ENCODE peak calls at places on chromosomes 6 and 20, in four cellular contexts. B is fibroblast of lung, X is cardiac fibroblast, H is transverse colon. N is an unnamed sample.

GRCh38 chr6:36230376-36230775 is 33.8 kb downstream of the BRPF3 start:
- DNase-seq in X (no peak), H (no peak), B (no peak), N (no peak)

GRCh38 chr6:26217714-26218075 is 130.5 kb downstream of the HFE start:
- DNase-seq in X (peak; percentile 26), B (peak; percentile 26), H (no peak), N (no peak)

GRCh38 chr6:75852721-75853120 is 103.7 kb downstream of the MYO6 start:
- DNase-seq in H (no peak), X (peak; percentile 49), B (peak; percentile 20), N (no peak)

GRCh38 chr20:22682381-22682780 is 98.0 kb upstream of the FOXA2 start:
- DNase-seq in B (no peak), X (no peak), H (no peak), N (no peak)

GRCh38 chr6:52887912-52888535 is 21.5 kb downstream of the GSTA3 start:
- DNase-seq in B (peak; percentile 60), X (no peak), H (no peak), N (no peak)

GRCh38 chr6:5752282-5752681 is 254.4 kb downstream of the NRN1 start:
- DNase-seq in X (peak; percentile 77), B (peak; percentile 92), H (no peak), N (peak; percentile 91)

GRCh38 chr6:16481680-16482079 is 243.3 kb downstream of the GMPR start:
- DNase-seq in X (no peak), H (no peak), B (no peak), N (no peak)

GRCh38 chr6:51473996-51474975 is 613.1 kb downstream of the PKHD1 start:
- DNase-seq in B (no peak), X (no peak), H (no peak), N (no peak)

GRCh38 chr6:885051-885590 is 192.2 kb upstream of the EXOC2 start:
- DNase-seq in H (peak; percentile 35), B (no peak), X (no peak), N (no peak)

GRCh38 chr20:24991897-24992419 is 593 bp downstream of the APMAP start:
- DNase-seq in B (peak; percentile 9), X (peak; percentile 7), H (peak; percentile 51), N (no peak)

GRCh38 chr6:34248727-34249468 is at the start of gene SMIM29:
- DNase-seq in X (peak; percentile 96), B (peak; percentile 90), H (peak; percentile 98), N (peak; percentile 75)

GRCh38 chr6:34246563-34247391 is 2.0 kb downstream of the SMIM29 start:
- DNase-seq in X (peak; percentile 37), B (no peak), H (no peak), N (no peak)

GRCh38 chr6:34246249-34246562 is 2.6 kb downstream of the SMIM29 start:
- DNase-seq in H (no peak), X (no peak), B (no peak), N (no peak)

GRCh38 chr6:34248198-34248726 is 544 bp downstream of the SMIM29 start:
- DNase-seq in H (peak; percentile 75), X (no peak), B (no peak), N (no peak)

DNA sequence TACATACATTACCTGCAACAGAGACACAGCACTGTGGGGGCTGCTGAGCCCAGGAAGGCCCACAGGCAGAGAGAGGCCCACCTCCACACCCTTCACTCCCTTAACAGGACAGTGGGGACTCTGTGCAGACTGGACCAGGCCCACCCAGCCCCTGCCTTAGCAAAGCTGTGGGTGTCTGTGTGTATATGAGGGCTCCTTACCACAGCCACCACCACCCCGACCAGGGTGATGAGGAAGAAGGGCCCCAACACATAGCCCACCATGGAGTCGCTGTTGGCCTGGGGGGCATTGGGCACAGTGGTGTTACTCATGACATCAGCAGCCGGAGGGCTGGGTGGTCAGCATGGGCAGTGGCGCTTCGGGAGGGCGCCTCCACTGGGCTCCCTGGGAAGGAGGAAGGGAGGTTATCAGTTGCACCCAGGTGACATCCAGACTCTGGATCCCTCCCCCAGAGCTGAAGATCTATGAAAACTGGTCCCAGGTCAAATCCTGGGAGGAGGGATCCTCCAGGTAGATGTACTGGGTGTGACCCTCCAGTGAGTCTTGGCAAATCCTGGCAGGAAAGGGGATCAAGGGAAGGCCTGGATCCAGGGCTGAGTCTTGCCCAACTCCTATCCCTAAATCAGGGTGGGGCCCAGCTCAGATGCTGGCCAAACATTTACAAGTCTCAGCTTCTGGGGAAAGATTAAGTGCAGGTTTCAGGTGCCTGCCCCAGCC is 1.2 kb downstream of the SMIM29 start:
- DNase-seq in H (no peak), B (no peak), X (no peak), N (no peak)
- H3K4me3 ChIP-seq in H (no peak overlapping the region), B (peak overlapping the region; percentile 74), X (peak overlapping the region; percentile 96), N (peak overlapping the region; percentile 81)

DNA sequence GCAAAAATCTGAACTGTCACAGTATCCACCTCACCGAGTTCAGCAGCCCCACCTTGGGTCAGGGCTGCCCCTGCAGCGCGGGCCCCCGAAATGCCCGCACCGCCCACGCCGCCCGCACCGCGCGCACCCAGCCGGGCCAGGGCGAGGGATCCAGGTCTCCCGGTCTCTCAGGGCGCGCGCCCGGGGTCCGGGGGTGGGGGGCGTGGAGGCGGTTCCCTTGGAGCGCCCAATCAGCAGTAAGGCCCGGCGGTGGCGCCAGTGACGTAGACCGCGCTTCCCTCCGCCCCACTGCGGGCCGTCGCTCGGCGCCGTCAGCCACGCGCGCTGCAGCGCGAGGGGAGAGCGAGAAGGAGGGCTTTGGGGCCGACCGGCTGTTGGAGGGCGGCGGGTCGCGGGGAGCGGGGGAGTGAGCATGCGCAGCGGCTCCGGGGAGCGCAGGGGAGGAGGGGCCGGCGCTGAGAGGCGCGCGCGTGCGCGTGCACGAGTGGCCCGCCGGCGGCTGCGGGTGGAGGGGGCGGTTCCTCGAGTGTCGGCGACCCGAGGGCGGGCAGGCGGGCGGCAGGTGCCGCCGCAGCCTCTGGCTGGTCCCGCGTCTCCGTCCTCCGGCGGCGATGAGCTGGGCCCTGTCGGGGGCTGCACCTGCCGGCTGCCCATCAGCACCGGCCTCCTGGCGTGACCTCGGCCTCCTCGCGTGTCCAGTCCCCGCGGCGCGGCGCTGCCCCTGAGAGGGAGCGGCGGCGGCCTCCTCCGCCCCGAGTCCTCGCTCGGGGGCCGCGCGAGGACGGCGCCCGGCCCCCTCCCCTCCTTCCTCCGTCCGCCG is at the start of gene TMEM170B:
- DNase-seq in X (peak; percentile 83), H (peak; percentile 94), B (peak; percentile 87), N (peak; percentile 72)
- H3K4me3 ChIP-seq in X (peak within 1 kb of the TSS; percentile 61), H (peak within 1 kb of the TSS; percentile 91), B (peak within 1 kb of the TSS; percentile 57), N (peak within 1 kb of the TSS; percentile 69)

DNA sequence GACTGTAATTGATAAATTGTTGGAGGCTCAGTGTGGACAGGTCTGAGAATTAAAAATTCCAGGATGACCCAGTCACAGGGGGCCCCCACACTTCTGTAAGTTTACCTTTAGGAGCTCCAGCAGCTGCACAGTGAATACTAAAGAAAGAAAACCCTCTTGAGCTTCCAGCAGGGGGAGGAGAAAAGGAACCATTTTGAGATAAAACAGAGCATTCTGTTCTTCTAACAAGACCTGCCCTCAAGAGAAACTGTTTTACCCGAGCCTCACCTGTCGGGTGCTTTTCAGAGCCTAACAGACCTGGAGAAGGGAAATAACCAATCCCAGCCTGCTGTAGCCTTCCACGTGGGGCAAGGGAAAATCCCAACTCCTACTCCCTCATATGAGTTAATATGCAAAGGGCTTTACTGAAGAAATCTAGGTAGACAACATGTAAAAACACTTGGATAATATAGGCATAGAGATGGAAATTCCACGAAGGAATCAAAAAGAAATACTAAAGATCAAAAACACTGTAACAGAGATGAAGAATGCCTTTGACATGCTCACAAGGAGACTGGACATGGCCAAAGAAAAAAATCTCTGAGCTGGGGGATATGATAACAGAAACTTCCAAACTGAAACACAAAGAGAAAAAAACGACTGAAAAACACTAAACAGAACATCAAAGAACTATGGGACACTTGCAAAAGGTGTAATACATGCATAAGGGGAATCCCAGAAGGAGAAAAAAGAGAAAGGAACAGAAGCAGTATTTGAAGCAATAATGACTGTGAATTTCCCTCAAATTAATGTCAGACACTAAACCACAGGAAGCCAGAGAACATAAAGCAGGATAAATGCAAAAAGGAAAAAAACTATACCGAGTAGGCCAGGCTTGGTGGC is 117.6 kb upstream of the ARID1B start:
- DNase-seq in X (no peak), B (no peak), H (no peak), N (no peak)
- H3K4me3 ChIP-seq in X (no peak overlapping the region), B (no peak overlapping the region), H (no peak overlapping the region), N (no peak overlapping the region)

DNA sequence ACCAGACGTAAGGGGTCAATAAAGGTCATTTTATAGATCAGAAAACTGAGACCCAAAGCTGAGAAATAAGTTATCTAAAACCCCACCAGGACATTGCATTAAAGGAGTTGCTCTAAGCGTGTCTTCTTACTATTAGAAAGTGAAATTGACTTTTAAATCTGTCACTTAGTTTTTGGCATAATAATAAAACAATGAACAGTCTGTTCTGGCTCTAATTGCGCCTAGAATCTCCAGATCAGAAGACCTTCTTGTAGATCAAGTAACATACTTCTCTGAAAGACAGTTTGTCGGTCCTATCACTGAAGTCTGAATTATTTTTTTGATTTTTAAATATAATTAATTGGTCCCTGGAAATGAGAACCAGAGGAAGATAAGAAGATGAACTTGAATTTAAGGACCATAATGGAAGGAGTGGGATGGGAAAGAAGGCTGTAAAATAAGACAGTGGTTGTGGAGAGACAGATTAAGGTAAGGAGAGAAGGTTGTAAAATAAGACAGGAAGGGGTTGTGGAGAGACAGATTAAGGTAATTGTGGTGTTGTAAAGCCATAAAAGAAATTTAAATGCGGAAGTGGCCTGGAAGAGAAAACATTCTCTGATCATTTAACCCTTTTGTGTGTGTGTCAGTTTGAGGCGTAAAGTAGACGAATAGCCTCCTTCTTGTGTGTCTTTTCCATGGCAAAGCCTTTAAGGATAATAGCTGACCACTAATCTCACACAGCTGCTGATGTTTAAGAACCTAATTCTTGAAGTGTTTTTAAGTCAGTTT is 20.0 kb downstream of the TOP1 start:
- DNase-seq in B (no peak), H (no peak), X (no peak), N (no peak)
- H3K4me3 ChIP-seq in B (peak overlapping the region; percentile 62), H (peak overlapping the region; percentile 1), X (peak overlapping the region; percentile 39), N (no peak overlapping the region)

GRCh38 chr6:37233541-37233940 is 24.0 kb upstream of the TBC1D22B start:
- DNase-seq in B (no peak), X (no peak), H (no peak), N (no peak)
- H3K4me3 ChIP-seq in B (no peak overlapping the region), X (no peak overlapping the region), H (no peak overlapping the region), N (no peak overlapping the region)

DNA sequence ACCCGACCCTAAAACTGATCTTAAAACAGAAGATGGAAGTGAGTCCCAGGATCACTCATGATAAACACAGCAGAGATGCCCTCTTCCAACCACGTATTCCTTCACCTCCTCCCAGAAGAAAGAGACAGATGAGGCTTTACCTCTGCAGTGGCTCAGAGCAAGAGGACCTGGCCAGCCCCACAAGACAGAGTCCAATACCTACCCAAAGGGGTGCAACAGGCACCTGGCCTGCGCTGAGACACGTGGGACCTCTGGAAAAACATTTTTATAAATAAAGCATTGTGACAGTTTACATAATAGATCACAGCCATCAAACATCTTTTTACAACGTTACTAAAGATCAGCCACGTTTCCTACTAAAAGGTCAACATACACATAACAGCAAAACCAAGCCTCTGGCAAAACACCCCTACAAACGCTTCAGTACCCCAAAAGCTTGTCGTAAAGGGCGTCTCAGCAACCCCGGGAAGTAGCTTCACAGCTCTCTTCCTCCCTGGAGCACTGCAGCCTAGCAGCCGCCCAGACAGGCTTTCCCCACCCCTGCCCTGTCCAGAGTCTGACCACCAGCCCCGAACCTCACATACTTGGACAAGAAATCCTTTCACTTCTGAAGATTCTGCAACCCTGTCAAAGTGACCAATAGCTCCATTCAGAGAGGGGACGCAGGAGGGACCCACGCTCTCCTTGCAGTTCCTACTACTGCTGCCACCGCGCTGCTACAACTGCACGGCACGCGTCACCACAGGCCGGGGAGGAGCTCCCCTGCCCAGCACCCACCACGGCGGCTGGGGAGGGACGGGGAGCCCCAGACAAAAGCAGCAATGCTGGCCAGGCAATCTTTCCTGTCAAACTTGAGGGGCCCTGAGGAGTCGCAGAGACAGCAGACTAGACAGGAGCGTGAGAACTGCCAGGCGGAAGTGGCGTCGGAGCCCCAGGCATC is 2.8 kb downstream of the TAF4 start:
- DNase-seq in H (no peak), B (no peak), X (no peak), N (no peak)
- H3K4me3 ChIP-seq in H (peak overlapping the region; percentile 50), B (peak overlapping the region; percentile 38), X (peak overlapping the region; percentile 47), N (no peak overlapping the region)

GRCh38 chr6:111792241-111792640 is 81.0 kb downstream of the FYN start:
- DNase-seq in X (no peak), B (no peak), H (no peak), N (no peak)
- H3K4me3 ChIP-seq in X (no peak overlapping the region), B (no peak overlapping the region), H (no peak overlapping the region), N (no peak overlapping the region)

GRCh38 chr20:44586289-44586911 is 4.0 kb downstream of the PKIG start:
- DNase-seq in B (no peak), X (no peak), H (peak; percentile 36), N (no peak)
- H3K4me3 ChIP-seq in B (no peak overlapping the region), X (no peak overlapping the region), H (no peak overlapping the region), N (no peak overlapping the region)